ENCODE peak calls at places on chromosomes 6 and 20, in six cellular contexts. One of them, this sample, is unnamed. For H3K9me3, the result is how much of the 10 kb centered on the place peaks cover.

GRCh38 chr6:121515615-121516265 is 80.3 kb downstream of the GJA1 start:
- DNase-seq in H1: no peak
- DNase-seq in transverse colon: no peak
- DNase-seq in spleen: no peak
- DNase-seq in SK-N-SH: no peak
- DNase-seq in prostate gland: no peak
- DNase-seq in this sample: no peak

GRCh38 chr6:35396991-35397390 is 54.6 kb downstream of the PPARD start:
- DNase-seq in H1: no peak
- DNase-seq in prostate gland: no peak
- DNase-seq in SK-N-SH: no peak
- DNase-seq in transverse colon: peak
- DNase-seq in spleen: no peak
- DNase-seq in this sample: no peak

GRCh38 chr6:55088896-55089295 is 85.4 kb upstream of the HCRTR2 start:
- DNase-seq in H1: no peak
- DNase-seq in SK-N-SH: no peak
- DNase-seq in transverse colon: no peak
- DNase-seq in prostate gland: no peak
- DNase-seq in spleen: no peak
- DNase-seq in this sample: no peak

GRCh38 chr6:134057478-134057877 is 5.1 kb upstream of the SLC2A12 start:
- DNase-seq in H1: no peak
- DNase-seq in spleen: no peak
- DNase-seq in prostate gland: peak
- DNase-seq in transverse colon: no peak
- DNase-seq in SK-N-SH: no peak
- DNase-seq in this sample: no peak

GRCh38 chr6:129795261-129795660 is 65.9 kb downstream of the TMEM244 start:
- DNase-seq in spleen: no peak
- DNase-seq in SK-N-SH: no peak
- DNase-seq in prostate gland: no peak
- DNase-seq in H1: no peak
- DNase-seq in transverse colon: no peak
- DNase-seq in this sample: no peak

GRCh38 chr20:31675828-31676533 is 38.3 kb downstream of the COX4I2 start:
- DNase-seq in transverse colon: no peak
- DNase-seq in spleen: peak
- DNase-seq in SK-N-SH: no peak
- DNase-seq in prostate gland: no peak
- DNase-seq in H1: no peak
- DNase-seq in this sample: no peak

GRCh38 chr6:39892490-39893129 is 41.7 kb downstream of the MOCS1 start:
- DNase-seq in SK-N-SH: peak
- DNase-seq in H1: peak
- DNase-seq in spleen: no peak
- DNase-seq in prostate gland: peak
- DNase-seq in transverse colon: peak
- DNase-seq in this sample: no peak

GRCh38 chr20:1186367-1186991 is 1.7 kb upstream of the TMEM74B start:
- DNase-seq in H1: no peak
- DNase-seq in transverse colon: no peak
- DNase-seq in SK-N-SH: no peak
- DNase-seq in spleen: no peak
- DNase-seq in prostate gland: no peak
- DNase-seq in this sample: no peak

GRCh38 chr6:4870821-4871494 is 94.8 kb downstream of the CDYL start:
- DNase-seq in SK-N-SH: no peak
- DNase-seq in H1: no peak
- DNase-seq in spleen: no peak
- DNase-seq in prostate gland: no peak
- DNase-seq in transverse colon: no peak
- DNase-seq in this sample: no peak

GRCh38 chr6:160974304-160974771 is 17.2 kb upstream of the MAP3K4 start:
- DNase-seq in transverse colon: peak
- DNase-seq in spleen: no peak
- DNase-seq in H1: no peak
- DNase-seq in prostate gland: no peak
- DNase-seq in SK-N-SH: no peak
- DNase-seq in this sample: peak

GRCh38 chr20:51650685-51651134 is 108.2 kb upstream of the NFATC2 start:
- DNase-seq in H1: no peak
- DNase-seq in SK-N-SH: no peak
- DNase-seq in spleen: no peak
- DNase-seq in transverse colon: no peak
- DNase-seq in prostate gland: no peak
- DNase-seq in this sample: no peak

GRCh38 chr20:62286493-62287064 is 16.2 kb upstream of the ADRM1 start:
- DNase-seq in SK-N-SH: no peak
- DNase-seq in prostate gland: no peak
- DNase-seq in transverse colon: no peak
- DNase-seq in H1: no peak
- DNase-seq in spleen: no peak
- DNase-seq in this sample: no peak

GRCh38 chr6:118744261-118744941 is 93.0 kb upstream of the CEP85L start:
- DNase-seq in prostate gland: no peak
- DNase-seq in SK-N-SH: no peak
- DNase-seq in transverse colon: no peak
- DNase-seq in H1: no peak
- DNase-seq in spleen: no peak
- DNase-seq in this sample: no peak

GRCh38 chr6:170452767-170453545 is 100.2 kb downstream of the PSMB1 start:
- DNase-seq in SK-N-SH: no peak
- DNase-seq in H1: no peak
- DNase-seq in prostate gland: no peak
- DNase-seq in transverse colon: no peak
- DNase-seq in spleen: peak
- DNase-seq in this sample: no peak

GRCh38 chr6:11271637-11272036 is 39.2 kb upstream of the NEDD9 start:
- DNase-seq in H1: no peak
- DNase-seq in transverse colon: no peak
- DNase-seq in prostate gland: no peak
- DNase-seq in SK-N-SH: no peak
- DNase-seq in spleen: no peak
- DNase-seq in this sample: no peak

GRCh38 chr20:5841492-5841891 is 91.3 kb downstream of the SHLD1 start:
- DNase-seq in spleen: no peak
- DNase-seq in SK-N-SH: no peak
- DNase-seq in H1: no peak
- DNase-seq in prostate gland: no peak
- DNase-seq in transverse colon: no peak
- DNase-seq in this sample: no peak

GRCh38 chr6:72746276-72746675 is 124.4 kb downstream of the KCNQ5 start:
- DNase-seq in prostate gland: no peak
- DNase-seq in H1: no peak
- DNase-seq in spleen: no peak
- DNase-seq in SK-N-SH: no peak
- DNase-seq in transverse colon: no peak
- DNase-seq in this sample: no peak

GRCh38 chr20:2751868-2752630 is 48.4 kb downstream of the CPXM1 start:
- DNase-seq in spleen: peak
- DNase-seq in transverse colon: peak
- DNase-seq in H1: peak
- DNase-seq in SK-N-SH: no peak
- DNase-seq in prostate gland: peak
- DNase-seq in this sample: peak

GRCh38 chr20:41178904-41179432 is 41.6 kb downstream of the PLCG1 start:
- DNase-seq in transverse colon: peak
- DNase-seq in spleen: peak
- DNase-seq in prostate gland: no peak
- DNase-seq in SK-N-SH: no peak
- DNase-seq in H1: peak
- DNase-seq in this sample: no peak

GRCh38 chr6:41037107-41037900 is 1.7 kb downstream of the UNC5CL start:
- DNase-seq in prostate gland: no peak
- DNase-seq in transverse colon: no peak
- DNase-seq in SK-N-SH: no peak
- DNase-seq in H1: no peak
- DNase-seq in spleen: no peak
- DNase-seq in this sample: no peak

GRCh38 chr20:62823688-62824475 is 7.0 kb downstream of the COL9A3 start:
- DNase-seq in spleen: no peak
- DNase-seq in prostate gland: no peak
- DNase-seq in transverse colon: no peak
- DNase-seq in SK-N-SH: no peak
- DNase-seq in H1: peak
- DNase-seq in this sample: no peak

GRCh38 chr20:38446441-38447209 is 11.5 kb upstream of the SNHG17 start:
- DNase-seq in spleen: peak
- DNase-seq in prostate gland: peak
- DNase-seq in H1: peak
- DNase-seq in transverse colon: peak
- DNase-seq in SK-N-SH: peak
- DNase-seq in this sample: peak

GRCh38 chr6:11356404-11357155 is 124.1 kb upstream of the NEDD9 start:
- DNase-seq in SK-N-SH: no peak
- DNase-seq in H1: no peak
- DNase-seq in spleen: no peak
- DNase-seq in prostate gland: no peak
- DNase-seq in transverse colon: peak
- DNase-seq in this sample: no peak

GRCh38 chr20:33673115-33673410 is 1.2 kb downstream of the NECAB3 start:
- DNase-seq in H1: no peak
- DNase-seq in prostate gland: no peak
- DNase-seq in SK-N-SH: no peak
- DNase-seq in spleen: no peak
- DNase-seq in transverse colon: no peak
- DNase-seq in this sample: no peak

GRCh38 chr20:57808266-57808866 is 98.6 kb upstream of the PMEPA1 start:
- DNase-seq in transverse colon: no peak
- DNase-seq in SK-N-SH: no peak
- DNase-seq in prostate gland: no peak
- DNase-seq in spleen: peak
- DNase-seq in H1: no peak
- DNase-seq in this sample: no peak

GRCh38 chr6:163490826-163491577 is 76.5 kb downstream of the QKI start:
- DNase-seq in transverse colon: peak
- DNase-seq in spleen: peak
- DNase-seq in SK-N-SH: no peak
- DNase-seq in prostate gland: peak
- DNase-seq in H1: no peak
- DNase-seq in this sample: peak

GRCh38 chr20:16014436-16014835 is 558.8 kb downstream of the KIF16B start:
- DNase-seq in SK-N-SH: peak
- DNase-seq in prostate gland: no peak
- DNase-seq in H1: no peak
- DNase-seq in spleen: no peak
- DNase-seq in transverse colon: no peak
- DNase-seq in this sample: no peak

GRCh38 chr6:136784910-136785746 is 7.1 kb downstream of the MAP3K5 start:
- DNase-seq in H1: no peak
- DNase-seq in SK-N-SH: no peak
- DNase-seq in transverse colon: peak
- DNase-seq in prostate gland: no peak
- DNase-seq in spleen: peak
- DNase-seq in this sample: peak

GRCh38 chr20:38726849-38727601 is 2.7 kb downstream of the SLC32A1 start:
- DNase-seq in prostate gland: no peak
- DNase-seq in SK-N-SH: peak
- DNase-seq in H1: peak
- DNase-seq in transverse colon: no peak
- DNase-seq in spleen: no peak
- DNase-seq in this sample: no peak

GRCh38 chr20:56004611-56005388 is 519 bp downstream of the CBLN4 start:
- DNase-seq in transverse colon: no peak
- DNase-seq in H1: peak
- DNase-seq in prostate gland: no peak
- DNase-seq in SK-N-SH: peak
- DNase-seq in spleen: no peak
- DNase-seq in this sample: no peak
- H3K9me3 ChIP-seq in transverse colon: under half
- H3K9me3 ChIP-seq in H1: half or more
- H3K9me3 ChIP-seq in prostate gland: under half
- H3K9me3 ChIP-seq in SK-N-SH: under half
- H3K9me3 ChIP-seq in spleen: under half
- H3K9me3 ChIP-seq in this sample: under half

GRCh38 chr6:105882071-105882803 is 203.9 kb upstream of the PRDM1 start:
- DNase-seq in transverse colon: no peak
- DNase-seq in spleen: no peak
- DNase-seq in prostate gland: no peak
- DNase-seq in SK-N-SH: no peak
- DNase-seq in H1: no peak
- DNase-seq in this sample: no peak

GRCh38 chr6:105879902-105880547 is 206.1 kb upstream of the PRDM1 start:
- DNase-seq in spleen: peak
- DNase-seq in transverse colon: peak
- DNase-seq in prostate gland: no peak
- DNase-seq in SK-N-SH: no peak
- DNase-seq in H1: no peak
- DNase-seq in this sample: peak

GRCh38 chr6:105882833-105883232 is 203.3 kb upstream of the PRDM1 start:
- DNase-seq in transverse colon: no peak
- DNase-seq in spleen: no peak
- DNase-seq in SK-N-SH: no peak
- DNase-seq in H1: no peak
- DNase-seq in prostate gland: no peak
- DNase-seq in this sample: no peak

GRCh38 chr6:105883966-105884365 is 202.2 kb upstream of the PRDM1 start:
- DNase-seq in prostate gland: no peak
- DNase-seq in spleen: no peak
- DNase-seq in H1: no peak
- DNase-seq in SK-N-SH: no peak
- DNase-seq in transverse colon: no peak
- DNase-seq in this sample: no peak

DNA sequence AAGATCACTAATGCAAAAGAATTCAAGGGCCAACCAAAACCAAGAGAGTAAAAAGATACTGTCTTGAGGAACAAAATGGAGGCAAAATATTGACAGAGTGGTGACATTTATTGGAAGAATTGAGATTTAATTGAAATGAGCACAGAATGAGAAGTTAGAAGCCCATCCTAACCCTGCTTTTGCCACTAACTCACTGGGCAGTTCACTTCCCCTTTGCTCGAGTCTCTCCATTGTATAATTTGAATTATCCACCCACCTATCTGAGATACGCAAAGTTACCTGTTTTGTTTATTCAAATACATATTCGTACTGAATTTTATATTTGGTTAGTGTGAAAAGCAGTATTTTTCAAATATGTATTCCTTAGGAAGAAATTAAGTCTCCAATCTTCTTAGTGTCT is 204.5 kb upstream of the PRDM1 start:
- DNase-seq in SK-N-SH: no peak
- DNase-seq in prostate gland: no peak
- DNase-seq in transverse colon: no peak
- DNase-seq in H1: no peak
- DNase-seq in spleen: no peak
- DNase-seq in this sample: no peak
- TF ChIP-seq POLR2AphosphoS5 in SK-N-SH: no peak
- TF ChIP-seq POLR2AphosphoS5 in prostate gland: no peak
- TF ChIP-seq POLR2AphosphoS5 in transverse colon: no peak
- TF ChIP-seq POLR2AphosphoS5 in H1: no peak
- TF ChIP-seq POLR2AphosphoS5 in spleen: no peak
- TF ChIP-seq POLR2AphosphoS5 in this sample: no peak

GRCh38 chr6:7899889-7900213 is 10.7 kb downstream of the TXNDC5 start:
- DNase-seq in SK-N-SH: no peak
- DNase-seq in H1: no peak
- DNase-seq in spleen: no peak
- DNase-seq in transverse colon: no peak
- DNase-seq in prostate gland: no peak
- DNase-seq in this sample: no peak
- H3K4me3 ChIP-seq in SK-N-SH: no peak
- H3K4me3 ChIP-seq in H1: no peak
- H3K4me3 ChIP-seq in spleen: no peak
- H3K4me3 ChIP-seq in transverse colon: no peak
- H3K4me3 ChIP-seq in prostate gland: no peak
- H3K4me3 ChIP-seq in this sample: no peak

GRCh38 chr6:110552076-110552475 is 75.7 kb upstream of the SLC22A16 start:
- DNase-seq in SK-N-SH: no peak
- DNase-seq in H1: no peak
- DNase-seq in transverse colon: no peak
- DNase-seq in prostate gland: no peak
- DNase-seq in spleen: no peak
- DNase-seq in this sample: no peak
- H3K9me3 ChIP-seq in SK-N-SH: under half
- H3K9me3 ChIP-seq in H1: under half
- H3K9me3 ChIP-seq in transverse colon: under half
- H3K9me3 ChIP-seq in prostate gland: under half
- H3K9me3 ChIP-seq in spleen: under half
- H3K9me3 ChIP-seq in this sample: under half